ENCODE peak calls at places on chromosomes 2 and 18, in nine cellular contexts. One of them, this sample, is unnamed.

GRCh38 chr2:135227386-135227785 is 175.3 kb downstream of the RAB3GAP1 start:
- DNase-seq in esophagus squamous epithelium: no peak
- DNase-seq in suprapubic skin: no peak
- DNase-seq in fibroblast of lung: peak; percentile 56
- DNase-seq in PC-3: peak; percentile 30
- DNase-seq in IMR-90: peak; percentile 60
- DNase-seq in astrocyte: peak; percentile 41
- DNase-seq in uterus: no peak
- DNase-seq in PC-9: no peak
- DNase-seq in this sample: no peak

GRCh38 chr18:21686282-21687105 is 18.1 kb downstream of the ABHD3 start:
- DNase-seq in astrocyte: no peak
- DNase-seq in esophagus squamous epithelium: no peak
- DNase-seq in fibroblast of lung: peak; percentile 24
- DNase-seq in uterus: no peak
- DNase-seq in suprapubic skin: no peak
- DNase-seq in PC-9: no peak
- DNase-seq in PC-3: no peak
- DNase-seq in IMR-90: peak; percentile 59
- DNase-seq in this sample: no peak

GRCh38 chr2:187461294-187462261 is 13.5 kb upstream of the CALCRL start:
- DNase-seq in suprapubic skin: no peak
- DNase-seq in PC-3: no peak
- DNase-seq in uterus: peak; percentile 17
- DNase-seq in astrocyte: no peak
- DNase-seq in IMR-90: no peak
- DNase-seq in esophagus squamous epithelium: no peak
- DNase-seq in PC-9: no peak
- DNase-seq in fibroblast of lung: no peak
- DNase-seq in this sample: no peak

GRCh38 chr18:62991959-62992358 is 276.6 kb downstream of the PHLPP1 start:
- DNase-seq in PC-3: no peak
- DNase-seq in esophagus squamous epithelium: no peak
- DNase-seq in PC-9: no peak
- DNase-seq in fibroblast of lung: no peak
- DNase-seq in IMR-90: no peak
- DNase-seq in suprapubic skin: no peak
- DNase-seq in uterus: no peak
- DNase-seq in astrocyte: no peak
- DNase-seq in this sample: no peak

GRCh38 chr18:13446024-13446423 is 227.5 kb downstream of the LDLRAD4 start:
- DNase-seq in astrocyte: no peak
- DNase-seq in PC-9: no peak
- DNase-seq in esophagus squamous epithelium: no peak
- DNase-seq in fibroblast of lung: no peak
- DNase-seq in uterus: no peak
- DNase-seq in PC-3: no peak
- DNase-seq in suprapubic skin: peak; percentile 32
- DNase-seq in IMR-90: no peak
- DNase-seq in this sample: no peak

GRCh38 chr2:122300758-122301157 is 545.3 kb downstream of the TSN start:
- DNase-seq in esophagus squamous epithelium: no peak
- DNase-seq in uterus: no peak
- DNase-seq in IMR-90: peak; percentile 2
- DNase-seq in PC-3: peak; percentile 60
- DNase-seq in PC-9: no peak
- DNase-seq in astrocyte: no peak
- DNase-seq in fibroblast of lung: no peak
- DNase-seq in suprapubic skin: no peak
- DNase-seq in this sample: no peak

GRCh38 chr18:46148810-46149209 is 44.6 kb downstream of the HAUS1 start:
- DNase-seq in IMR-90: peak; percentile 59
- DNase-seq in fibroblast of lung: peak; percentile 41
- DNase-seq in PC-9: peak; percentile 34
- DNase-seq in uterus: peak; percentile 15
- DNase-seq in PC-3: peak; percentile 67
- DNase-seq in esophagus squamous epithelium: no peak
- DNase-seq in astrocyte: peak; percentile 23
- DNase-seq in suprapubic skin: no peak
- DNase-seq in this sample: no peak

GRCh38 chr2:14558382-14558919 is 74.1 kb upstream of the LRATD1 start:
- DNase-seq in esophagus squamous epithelium: no peak
- DNase-seq in PC-9: no peak
- DNase-seq in IMR-90: no peak
- DNase-seq in astrocyte: no peak
- DNase-seq in PC-3: no peak
- DNase-seq in suprapubic skin: no peak
- DNase-seq in uterus: no peak
- DNase-seq in fibroblast of lung: no peak
- DNase-seq in this sample: no peak

GRCh38 chr18:47720741-47721140 is 209.7 kb downstream of the SMAD2 start:
- DNase-seq in uterus: no peak
- DNase-seq in fibroblast of lung: no peak
- DNase-seq in PC-9: no peak
- DNase-seq in PC-3: no peak
- DNase-seq in esophagus squamous epithelium: no peak
- DNase-seq in IMR-90: no peak
- DNase-seq in suprapubic skin: no peak
- DNase-seq in astrocyte: no peak
- DNase-seq in this sample: no peak

GRCh38 chr2:206250041-206250897 is 24.2 kb upstream of the ZDBF2 start:
- DNase-seq in IMR-90: peak; percentile 4
- DNase-seq in fibroblast of lung: no peak
- DNase-seq in suprapubic skin: no peak
- DNase-seq in PC-9: no peak
- DNase-seq in uterus: no peak
- DNase-seq in astrocyte: no peak
- DNase-seq in esophagus squamous epithelium: no peak
- DNase-seq in PC-3: no peak
- DNase-seq in this sample: no peak

GRCh38 chr18:44048846-44049245 is 631.8 kb upstream of the SETBP1 start:
- DNase-seq in astrocyte: no peak
- DNase-seq in fibroblast of lung: no peak
- DNase-seq in esophagus squamous epithelium: no peak
- DNase-seq in PC-9: no peak
- DNase-seq in PC-3: no peak
- DNase-seq in suprapubic skin: no peak
- DNase-seq in uterus: no peak
- DNase-seq in IMR-90: no peak
- DNase-seq in this sample: no peak

GRCh38 chr18:44054514-44054913 is 626.2 kb upstream of the SETBP1 start:
- DNase-seq in IMR-90: no peak
- DNase-seq in esophagus squamous epithelium: no peak
- DNase-seq in PC-9: no peak
- DNase-seq in PC-3: no peak
- DNase-seq in suprapubic skin: no peak
- DNase-seq in fibroblast of lung: no peak
- DNase-seq in astrocyte: no peak
- DNase-seq in uterus: no peak
- DNase-seq in this sample: no peak

GRCh38 chr18:44047585-44047984 is 633.1 kb upstream of the SETBP1 start:
- DNase-seq in PC-9: no peak
- DNase-seq in uterus: no peak
- DNase-seq in esophagus squamous epithelium: no peak
- DNase-seq in suprapubic skin: no peak
- DNase-seq in PC-3: no peak
- DNase-seq in astrocyte: no peak
- DNase-seq in fibroblast of lung: no peak
- DNase-seq in IMR-90: no peak
- DNase-seq in this sample: no peak

GRCh38 chr18:44051088-44051487 is 629.6 kb upstream of the SETBP1 start:
- DNase-seq in fibroblast of lung: no peak
- DNase-seq in astrocyte: no peak
- DNase-seq in IMR-90: no peak
- DNase-seq in PC-3: no peak
- DNase-seq in PC-9: no peak
- DNase-seq in uterus: no peak
- DNase-seq in suprapubic skin: no peak
- DNase-seq in esophagus squamous epithelium: no peak
- DNase-seq in this sample: no peak
- H3K27ac ChIP-seq in fibroblast of lung: no peak overlapping the region
- H3K27ac ChIP-seq in astrocyte: no peak overlapping the region
- H3K27ac ChIP-seq in IMR-90: no peak overlapping the region
- H3K27ac ChIP-seq in PC-3: no peak overlapping the region
- H3K27ac ChIP-seq in PC-9: no peak overlapping the region
- H3K27ac ChIP-seq in uterus: no peak overlapping the region
- H3K27ac ChIP-seq in suprapubic skin: no peak overlapping the region
- H3K27ac ChIP-seq in esophagus squamous epithelium: no peak overlapping the region
- H3K27ac ChIP-seq in this sample: no peak overlapping the region

DNA sequence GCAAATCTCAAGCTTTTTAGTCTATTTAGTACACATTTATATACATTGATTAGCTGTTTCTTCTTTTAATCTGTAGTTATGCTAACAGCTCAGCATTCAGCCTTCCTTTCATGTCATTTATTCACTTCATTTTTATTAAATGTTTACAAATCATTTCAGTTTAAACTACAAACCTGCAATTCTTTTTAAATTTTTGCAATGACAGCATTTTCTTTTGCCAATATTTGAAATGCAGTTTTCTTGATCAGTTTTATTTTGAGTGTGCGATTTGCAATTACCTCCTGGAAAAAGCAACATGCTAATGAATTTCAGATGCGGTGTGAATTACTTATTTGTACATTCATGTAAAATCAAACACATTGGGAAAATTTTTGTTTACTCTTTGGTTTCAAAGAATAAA is 13.5 kb downstream of the EFEMP1 start:
- DNase-seq in fibroblast of lung: no peak
- DNase-seq in PC-9: no peak
- DNase-seq in suprapubic skin: no peak
- DNase-seq in uterus: no peak
- DNase-seq in PC-3: no peak
- DNase-seq in astrocyte: no peak
- DNase-seq in IMR-90: no peak
- DNase-seq in esophagus squamous epithelium: no peak
- DNase-seq in this sample: no peak
- TF ChIP-seq CTCF in fibroblast of lung: no peak
- TF ChIP-seq CTCF in PC-9: no peak
- TF ChIP-seq CTCF in suprapubic skin: no peak
- TF ChIP-seq CTCF in uterus: no peak
- TF ChIP-seq CTCF in PC-3: no peak
- TF ChIP-seq CTCF in astrocyte: no peak
- TF ChIP-seq CTCF in IMR-90: no peak
- TF ChIP-seq CTCF in esophagus squamous epithelium: no peak
- TF ChIP-seq CTCF in this sample: no peak

GRCh38 chr18:34223893-34224422 is 755 bp downstream of the NOL4 start:
- DNase-seq in astrocyte: no peak
- DNase-seq in PC-3: no peak
- DNase-seq in suprapubic skin: no peak
- DNase-seq in PC-9: no peak
- DNase-seq in esophagus squamous epithelium: no peak
- DNase-seq in fibroblast of lung: no peak
- DNase-seq in IMR-90: no peak
- DNase-seq in uterus: no peak
- DNase-seq in this sample: no peak

GRCh38 chr18:34223164-34223892 is 1.4 kb downstream of the NOL4 start:
- DNase-seq in suprapubic skin: no peak
- DNase-seq in esophagus squamous epithelium: no peak
- DNase-seq in astrocyte: peak; percentile 2
- DNase-seq in IMR-90: no peak
- DNase-seq in PC-9: no peak
- DNase-seq in PC-3: no peak
- DNase-seq in uterus: no peak
- DNase-seq in fibroblast of lung: no peak
- DNase-seq in this sample: no peak

GRCh38 chr18:34222025-34222395 is 2.7 kb downstream of the NOL4 start:
- DNase-seq in PC-9: no peak
- DNase-seq in suprapubic skin: no peak
- DNase-seq in esophagus squamous epithelium: no peak
- DNase-seq in uterus: no peak
- DNase-seq in fibroblast of lung: no peak
- DNase-seq in IMR-90: no peak
- DNase-seq in astrocyte: no peak
- DNase-seq in PC-3: no peak
- DNase-seq in this sample: no peak

GRCh38 chr18:34224423-34225217 is at the start of gene NOL4:
- DNase-seq in PC-3: peak; percentile 36
- DNase-seq in PC-9: no peak
- DNase-seq in suprapubic skin: no peak
- DNase-seq in fibroblast of lung: peak; percentile 52
- DNase-seq in IMR-90: no peak
- DNase-seq in uterus: no peak
- DNase-seq in esophagus squamous epithelium: no peak
- DNase-seq in astrocyte: peak; percentile 37
- DNase-seq in this sample: no peak

DNA sequence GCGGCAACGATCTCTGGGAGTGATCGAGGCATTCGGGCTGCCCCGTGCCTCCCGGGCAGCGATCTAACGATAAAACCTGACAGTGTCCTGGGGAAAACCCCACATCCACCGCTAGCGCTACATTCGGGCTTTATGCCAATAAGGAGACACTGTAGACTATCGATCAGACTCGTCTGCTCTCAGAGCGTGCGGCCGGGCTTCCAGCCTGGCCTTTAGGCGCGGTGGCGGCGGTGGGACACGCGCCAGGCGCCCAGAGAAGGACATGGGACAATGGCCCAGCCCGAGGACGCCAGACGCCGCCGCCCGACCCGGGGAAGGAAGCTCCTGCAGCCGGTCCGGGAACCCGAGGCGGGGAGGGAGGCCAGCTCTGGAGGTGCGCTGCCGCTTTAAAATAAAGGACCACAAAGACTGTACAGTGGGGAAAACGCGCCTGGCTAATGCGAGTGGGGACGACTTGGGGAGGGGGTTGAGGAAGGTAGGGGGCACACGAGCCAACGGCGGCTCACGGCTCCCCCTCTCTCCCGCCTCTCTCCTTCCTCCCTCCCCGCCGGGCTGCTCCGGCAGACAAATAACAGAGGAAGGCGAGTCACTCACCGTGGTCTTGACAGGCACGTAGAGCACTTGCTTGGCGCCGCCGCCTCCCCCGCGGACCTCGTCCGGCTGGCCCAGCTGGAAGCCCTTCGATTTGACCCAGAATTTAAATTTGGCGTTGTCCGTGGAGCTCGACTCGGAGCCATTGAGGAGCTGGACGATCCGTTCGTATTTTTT is 2.1 kb downstream of the NOL4 start:
- DNase-seq in PC-9: no peak
- DNase-seq in astrocyte: peak; percentile 3
- DNase-seq in suprapubic skin: no peak
- DNase-seq in esophagus squamous epithelium: no peak
- DNase-seq in uterus: no peak
- DNase-seq in IMR-90: no peak
- DNase-seq in fibroblast of lung: peak; percentile 25
- DNase-seq in PC-3: peak; percentile 9
- DNase-seq in this sample: no peak
- H3K4me3 ChIP-seq in PC-9: no peak overlapping the region
- H3K4me3 ChIP-seq in astrocyte: peak overlapping the region; percentile 63
- H3K4me3 ChIP-seq in suprapubic skin: peak overlapping the region; percentile 40
- H3K4me3 ChIP-seq in esophagus squamous epithelium: peak overlapping the region; percentile 43
- H3K4me3 ChIP-seq in uterus: peak overlapping the region; percentile 9
- H3K4me3 ChIP-seq in IMR-90: no peak overlapping the region
- H3K4me3 ChIP-seq in fibroblast of lung: peak overlapping the region; percentile 50
- H3K4me3 ChIP-seq in PC-3: peak overlapping the region; percentile 66
- H3K4me3 ChIP-seq in this sample: no peak overlapping the region

GRCh38 chr2:44462934-44463849 is 101.4 kb downstream of the CAMKMT start:
- DNase-seq in PC-3: no peak
- DNase-seq in astrocyte: no peak
- DNase-seq in PC-9: no peak
- DNase-seq in uterus: no peak
- DNase-seq in IMR-90: no peak
- DNase-seq in fibroblast of lung: peak; percentile 5
- DNase-seq in esophagus squamous epithelium: no peak
- DNase-seq in suprapubic skin: no peak
- DNase-seq in this sample: no peak
- H3K27ac ChIP-seq in PC-3: no peak overlapping the region
- H3K27ac ChIP-seq in astrocyte: no peak overlapping the region
- H3K27ac ChIP-seq in PC-9: no peak overlapping the region
- H3K27ac ChIP-seq in uterus: no peak overlapping the region
- H3K27ac ChIP-seq in IMR-90: no peak overlapping the region
- H3K27ac ChIP-seq in fibroblast of lung: no peak overlapping the region
- H3K27ac ChIP-seq in esophagus squamous epithelium: no peak overlapping the region
- H3K27ac ChIP-seq in suprapubic skin: no peak overlapping the region
- H3K27ac ChIP-seq in this sample: no peak overlapping the region

GRCh38 chr18:2471523-2471922 is 99.8 kb downstream of the METTL4 start:
- DNase-seq in PC-9: no peak
- DNase-seq in fibroblast of lung: no peak
- DNase-seq in IMR-90: no peak
- DNase-seq in uterus: no peak
- DNase-seq in esophagus squamous epithelium: no peak
- DNase-seq in astrocyte: no peak
- DNase-seq in PC-3: peak; percentile 11
- DNase-seq in suprapubic skin: no peak
- DNase-seq in this sample: no peak
- TF ChIP-seq CTCF in PC-9: no peak
- TF ChIP-seq CTCF in fibroblast of lung: no peak
- TF ChIP-seq CTCF in IMR-90: no peak
- TF ChIP-seq CTCF in uterus: no peak
- TF ChIP-seq CTCF in esophagus squamous epithelium: no peak
- TF ChIP-seq CTCF in astrocyte: no peak
- TF ChIP-seq CTCF in PC-3: peak; percentile 45
- TF ChIP-seq CTCF in suprapubic skin: no peak
- TF ChIP-seq CTCF in this sample: peak; percentile 17

This sample was measured in AG04450.